ENCODE peak calls at places on chromosomes 4 and X, in nine cellular contexts. K is activated CD4-positive, alpha-beta T cell treated with anti-CD3 and anti-CD28 coated beads, Interleukin-2, amount 50 U/mL, for 48 hours; I is GM12892; U is activated CD8-positive, alpha-beta memory T cell treated with anti-CD3 and anti-CD28 coated beads, Interleukin-2, amount 10 ng/mL, durations not matched to agents 7 days and 5 days; E is NCI-H460; D is DMS 273 treated with DMSO at 0.1 percent for 48 hours; Z is GM20000; H is HEK293T; V is AG08395. A is an unnamed sample.

GRCh38 chr4:38154681-38155588 is 194.7 kb downstream of the PTTG2 start:
- DNase-seq in I (no peak), U (peak), K (no peak), E (no peak), Z (no peak), V (no peak), D (no peak), H (no peak), A (no peak)

GRCh38 chr4:72451349-72451748 is 117.7 kb downstream of the ADAMTS3 start:
- DNase-seq in U (no peak), H (no peak), K (no peak), D (no peak), I (no peak), V (no peak), Z (no peak), E (no peak), A (no peak)

GRCh38 chr4:111813565-111814140 is 331.6 kb upstream of the FAM241A start:
- DNase-seq in D (no peak), K (no peak), U (no peak), E (no peak), Z (no peak), V (no peak), H (no peak), I (no peak), A (no peak)

GRCh38 chr4:90181644-90182043 is 54.5 kb downstream of the CCSER1 start:
- DNase-seq in U (no peak), Z (no peak), V (no peak), D (no peak), H (peak), K (no peak), E (no peak), I (no peak), A (no peak)

GRCh38 chr4:55600640-55601039 is 8.6 kb upstream of the PDCL2 start:
- DNase-seq in Z (no peak), V (no peak), E (no peak), K (no peak), U (no peak), I (no peak), H (no peak), D (no peak), A (no peak)

GRCh38 chr4:92387459-92388069 is 83.8 kb downstream of the GRID2 start:
- DNase-seq in V (peak), H (peak), E (peak), U (no peak), D (peak), I (no peak), K (no peak), Z (peak), A (peak)

GRCh38 chrX:111086521-111087127 is 9.4 kb upstream of the PAK3 start:
- DNase-seq in U (no peak), V (no peak), K (no peak), E (no peak), Z (no peak), H (no peak), D (no peak), I (no peak), A (peak)

GRCh38 chrX:29728639-29729038 is 486.7 kb upstream of the MAGEB2 start:
- DNase-seq in V (no peak), U (no peak), H (no peak), Z (no peak), K (no peak), I (no peak), E (no peak), D (no peak), A (no peak)

GRCh38 chr4:143486314-143486713 is 27.2 kb upstream of the SMARCA5 start:
- DNase-seq in K (no peak), Z (no peak), I (no peak), E (no peak), V (no peak), U (no peak), D (no peak), H (no peak), A (no peak)

GRCh38 chr4:175671491-175671934 is 140.6 kb downstream of the GPM6A start:
- DNase-seq in K (no peak), Z (no peak), V (no peak), U (no peak), I (no peak), E (no peak), H (peak), D (no peak), A (peak)

GRCh38 chr4:73631565-73632226 is 11.5 kb upstream of the RASSF6 start:
- DNase-seq in Z (no peak), V (no peak), U (no peak), H (no peak), E (no peak), I (no peak), K (no peak), D (no peak), A (no peak)

GRCh38 chr4:88619973-88620372 is 27.7 kb downstream of the HERC3 start:
- DNase-seq in D (no peak), Z (no peak), I (no peak), H (no peak), E (no peak), U (no peak), K (no peak), V (no peak), A (no peak)

A was measured in neural progenitor cell.